ENCODE peak calls at places on chromosome 7, in four cellular contexts. X is GM23338, Y is cardiac muscle cell, L is heart left ventricle. U is an unnamed sample.

GRCh38 chr7:26208040-26208439 is 6.5 kb downstream of the CBX3 start:
- DNase-seq in X (no peak), Y (no peak), L (no peak), U (peak; percentile 74)

GRCh38 chr7:30912986-30913671 is 1.5 kb downstream of the AQP1 start:
- DNase-seq in X (no peak), Y (no peak), L (no peak), U (peak; percentile 70)

GRCh38 chr7:22586806-22587180 is 86.8 kb upstream of the STEAP1B start:
- DNase-seq in X (peak; percentile 81), Y (peak; percentile 83), L (no peak), U (no peak)

GRCh38 chr7:39583539-39583938 is 17.3 kb downstream of the YAE1 start:
- DNase-seq in X (no peak), Y (no peak), L (no peak), U (no peak)

GRCh38 chr7:41641006-41641714 is 61.7 kb downstream of the INHBA start:
- DNase-seq in X (no peak), Y (no peak), L (no peak), U (no peak)

GRCh38 chr7:132782777-132783633 is 206.7 kb upstream of the PLXNA4 start:
- DNase-seq in X (no peak), Y (peak; percentile 19), L (no peak), U (no peak)

GRCh38 chr7:142381727-142382409 is 124.0 kb upstream of the PRSS58 start:
- DNase-seq in X (no peak), Y (no peak), L (no peak), U (no peak)

GRCh38 chr7:101582971-101583370 is 46.1 kb downstream of the MYL10 start:
- DNase-seq in X (no peak), Y (no peak), L (no peak), U (no peak)

GRCh38 chr7:129989466-129989865 is 36.7 kb upstream of the UBE2H start:
- DNase-seq in X (no peak), Y (peak; percentile 10), L (no peak), U (no peak)

GRCh38 chr7:22635349-22635748 is 91.7 kb upstream of the IL6 start:
- DNase-seq in X (no peak), Y (no peak), L (no peak), U (no peak)

DNA sequence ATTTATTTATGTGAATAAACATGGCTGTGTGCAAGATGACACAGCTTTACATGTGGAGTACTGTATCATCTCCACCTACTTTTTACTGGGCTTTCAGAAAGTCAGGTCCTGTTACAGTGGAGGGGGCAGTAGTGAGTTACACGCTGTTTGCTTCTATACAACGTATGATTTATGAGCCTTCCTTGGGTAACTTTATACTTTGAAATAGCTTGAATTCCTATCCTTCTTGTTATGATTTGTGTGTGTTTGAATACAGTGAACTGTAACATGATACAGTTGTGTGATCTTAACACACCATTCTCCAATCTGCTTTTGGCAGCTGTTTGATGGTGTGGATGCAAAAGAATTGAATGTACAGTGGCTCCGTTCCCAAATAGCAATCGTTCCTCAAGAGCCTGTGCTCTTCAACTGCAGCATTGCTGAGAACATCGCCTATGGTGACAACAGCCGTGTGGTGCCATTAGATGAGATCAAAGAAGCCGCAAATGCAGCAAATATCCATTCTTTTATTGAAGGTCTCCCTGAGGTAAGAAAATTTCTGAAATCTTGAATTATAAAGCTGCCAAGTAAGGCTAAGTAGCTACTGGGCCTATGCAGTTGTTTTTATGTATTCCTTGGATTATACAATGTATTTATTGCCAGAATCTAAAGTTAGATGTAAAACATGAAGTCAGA is 41.6 kb downstream of the SP8 start:
- DNase-seq in X (peak; percentile 10), Y (no peak), L (no peak), U (no peak)
- TF ChIP-seq CTCF in X (peak; percentile 44), Y (no peak), L (no peak), U (peak; percentile 22)

GRCh38 chr7:107528461-107528860 is 35.3 kb downstream of the COG5 start:
- DNase-seq in X (no peak), Y (peak; percentile 45), L (no peak), U (no peak)
- H3K4me1 ChIP-seq in X (no peaks in the 10 kb centered on the region), Y (no peaks in the 10 kb centered on the region), L (peaks cover 6% of the 10 kb centered on the region), U (no peaks in the 10 kb centered on the region)

GRCh38 chr7:598899-599298 is 79.3 kb upstream of the PDGFA start:
- DNase-seq in X (no peak), Y (no peak), L (no peak), U (no peak)
- TF ChIP-seq CTCF in X (no peak), Y (no peak), L (no peak), U (no peak)

DNA sequence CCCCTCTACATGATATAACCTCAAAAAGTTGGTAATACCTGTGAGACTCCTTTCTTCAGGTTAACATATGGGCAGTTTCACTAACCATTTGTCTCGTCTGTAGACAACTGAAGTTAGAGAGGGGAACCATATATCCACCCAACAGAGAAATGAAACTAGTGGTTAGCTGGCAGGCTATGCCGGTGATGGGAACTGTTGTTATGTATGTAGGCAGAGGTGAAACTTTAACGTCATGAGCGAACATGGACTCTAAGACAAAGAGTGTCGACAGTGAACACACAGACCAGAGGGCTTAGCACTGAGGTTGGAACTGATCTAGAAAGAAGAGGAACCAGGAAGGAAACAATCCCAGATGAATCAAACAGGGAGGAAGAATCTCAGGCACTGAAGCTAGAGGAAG is 112.4 kb downstream of the ELMO1 start:
- DNase-seq in X (no peak), Y (no peak), L (no peak), U (no peak)
- H3K4me1 ChIP-seq in X (no peaks in the 10 kb centered on the region), Y (no peaks in the 10 kb centered on the region), L (peaks cover 13% of the 10 kb centered on the region), U (peaks cover 2% of the 10 kb centered on the region)

U was measured in BE2C.